ENCODE peak calls at places on chromosomes 13 and 19, in four cellular contexts. F is left ventricle myocardium inferior, N is psoas muscle, T is IMR-90. Y is an unnamed sample. For H3K4me1, the result is how much of the 10 kb centered on the place peaks cover.

GRCh38 chr19:39038098-39038497 is 5.7 kb upstream of the FBXO27 start:
- DNase-seq in F (no peak), N (no peak), T (peak), Y (no peak)

GRCh38 chr19:40831502-40832430 is 18.5 kb downstream of the CYP2A6 start:
- DNase-seq in F (no peak), N (no peak), T (peak), Y (no peak)

GRCh38 chr13:48492123-48493075 is 40.5 kb downstream of the RCBTB2 start:
- DNase-seq in F (peak), N (peak), T (peak), Y (peak)

GRCh38 chr19:45773384-45773783 is 4.3 kb upstream of the SIX5 start:
- DNase-seq in F (no peak), N (no peak), T (no peak), Y (no peak)

GRCh38 chr19:31054430-31054829 is 294.8 kb downstream of the TSHZ3 start:
- DNase-seq in F (peak), N (no peak), T (peak), Y (no peak)

GRCh38 chr13:103315701-103316100 is 249.5 kb upstream of the SLC10A2 start:
- DNase-seq in F (no peak), N (no peak), T (no peak), Y (no peak)

GRCh38 chr19:46107371-46107770 is 17.1 kb downstream of the IGFL3 start:
- DNase-seq in F (no peak), N (no peak), T (peak), Y (no peak)

GRCh38 chr19:47716270-47716937 is 3.2 kb downstream of the EHD2 start:
- DNase-seq in F (no peak), N (no peak), T (no peak), Y (no peak)

GRCh38 chr19:30677702-30678101 is 305.5 kb downstream of the ZNF536 start:
- DNase-seq in F (no peak), N (no peak), T (no peak), Y (no peak)

DNA sequence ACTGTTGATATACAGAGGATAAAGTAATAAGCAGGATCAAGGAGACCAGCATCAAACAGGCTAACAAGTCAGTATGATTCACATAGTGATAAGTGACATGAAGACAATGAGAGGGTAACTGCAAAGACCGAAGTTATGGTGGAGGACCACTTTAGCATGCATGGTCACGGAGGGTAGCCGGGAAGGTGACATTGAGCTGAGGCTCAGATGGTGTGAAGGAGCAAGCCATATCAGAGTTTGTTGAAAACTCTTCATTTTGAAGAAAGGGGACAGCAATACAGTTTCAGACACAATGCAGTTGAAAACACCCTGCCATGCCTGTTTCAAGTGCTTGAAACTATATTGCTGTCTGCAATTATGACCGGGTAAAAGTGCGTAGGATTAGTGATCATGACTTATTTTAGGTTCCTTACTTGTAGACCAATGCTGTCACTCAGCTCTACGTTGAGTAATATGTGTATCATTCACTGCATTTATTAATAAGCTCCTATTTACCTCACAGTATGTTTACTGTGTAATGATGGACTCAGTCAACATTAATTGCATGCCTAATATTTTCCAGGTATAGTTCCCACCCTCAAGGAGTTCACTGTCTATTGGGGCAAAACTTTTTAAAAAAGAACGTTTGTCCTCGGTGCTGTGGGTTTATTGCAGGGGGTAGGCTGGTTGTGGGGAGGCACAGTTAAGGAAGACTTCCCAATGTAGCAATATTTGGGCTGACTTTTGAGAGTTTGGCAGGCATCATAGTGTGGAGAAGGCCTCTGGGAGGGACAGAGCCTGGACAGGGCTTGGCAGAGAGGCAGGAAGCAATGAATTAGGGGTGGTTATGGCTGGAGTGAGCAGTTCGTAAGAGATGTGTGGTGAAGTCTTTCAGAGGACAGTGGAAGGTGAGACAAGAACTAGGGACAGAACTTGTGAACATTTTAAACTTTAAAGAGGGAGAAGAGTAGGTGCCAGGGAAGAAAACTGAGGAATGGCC is 3.2 kb downstream of the UBAC2 start:
- DNase-seq in F (no peak), N (no peak), T (no peak), Y (no peak)
- H3K4me1 ChIP-seq in F (half or more), N (under half), T (under half), Y (under half)

GRCh38 chr19:4389064-4389375 is 11.3 kb downstream of the SH3GL1 start:
- DNase-seq in F (no peak), N (no peak), T (no peak), Y (no peak)
- H3K27ac ChIP-seq in F (peak), N (peak), T (no peak), Y (peak)

DNA sequence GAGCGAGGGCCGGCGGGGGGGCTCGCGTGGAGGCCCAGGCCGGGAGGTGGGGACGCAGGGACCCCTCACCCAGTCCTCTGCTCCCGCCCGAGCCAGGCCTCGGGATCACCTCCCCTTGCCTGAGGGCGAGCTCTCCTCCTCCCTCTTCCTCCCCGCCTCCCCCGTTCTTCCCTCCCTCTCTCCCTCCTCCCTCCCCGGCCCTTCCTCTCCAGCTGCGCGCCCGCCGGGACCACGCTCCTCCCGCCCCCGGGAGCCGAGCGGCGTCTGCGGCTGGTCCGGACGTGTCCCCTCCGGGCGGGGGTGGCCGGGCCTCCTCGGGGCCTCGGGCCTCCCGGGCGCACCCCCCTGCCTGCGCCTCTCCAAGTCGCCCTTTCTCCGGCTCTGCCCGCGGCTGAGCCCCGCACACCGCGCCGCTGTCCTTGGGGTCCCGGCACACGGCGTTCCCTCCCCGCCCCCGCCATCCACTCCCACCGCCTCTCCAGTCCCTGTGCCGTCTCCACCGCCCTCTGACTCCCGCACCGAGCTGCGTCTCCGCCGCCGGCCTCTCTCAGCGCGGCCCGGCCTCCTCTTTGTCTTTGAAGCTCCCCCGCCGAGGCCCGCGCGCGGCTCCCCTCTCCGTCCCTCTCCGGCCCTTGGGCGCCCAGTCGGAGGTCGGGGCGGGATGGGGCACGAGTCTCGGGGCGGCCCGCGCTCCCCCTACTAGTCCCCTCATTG is 5.7 kb downstream of the SOX1 start:
- DNase-seq in F (no peak), N (no peak), T (no peak), Y (no peak)
- H3K4me3 ChIP-seq in F (peak), N (peak), T (no peak), Y (peak)

GRCh38 chr19:15251749-15252397 is 19.6 kb upstream of the EPHX3 start:
- DNase-seq in F (peak), N (peak), T (peak), Y (peak)

GRCh38 chr19:15254547-15254946 is 22.3 kb upstream of the EPHX3 start:
- DNase-seq in F (no peak), N (no peak), T (no peak), Y (no peak)

GRCh38 chr19:15253513-15253912 is 21.3 kb upstream of the EPHX3 start:
- DNase-seq in F (no peak), N (no peak), T (no peak), Y (no peak)

GRCh38 chr19:15252398-15253018 is 20.3 kb upstream of the EPHX3 start:
- DNase-seq in F (no peak), N (peak), T (peak), Y (no peak)

GRCh38 chr19:15253076-15253475 is 20.8 kb upstream of the EPHX3 start:
- DNase-seq in F (no peak), N (no peak), T (no peak), Y (no peak)
- H3K4me1 ChIP-seq in F (half or more), N (half or more), T (under half), Y (under half)

GRCh38 chr13:49543656-49544055 is 41.7 kb downstream of the RCBTB1 start:
- DNase-seq in F (no peak), N (no peak), T (no peak), Y (no peak)

GRCh38 chr13:49538404-49538803 is 42.7 kb downstream of the PHF11 start:
- DNase-seq in F (no peak), N (no peak), T (no peak), Y (no peak)

GRCh38 chr13:49539746-49540145 is 44.0 kb downstream of the PHF11 start:
- DNase-seq in F (no peak), N (no peak), T (no peak), Y (no peak)

GRCh38 chr13:49539313-49539712 is 43.6 kb downstream of the PHF11 start:
- DNase-seq in F (no peak), N (no peak), T (peak), Y (no peak)

DNA sequence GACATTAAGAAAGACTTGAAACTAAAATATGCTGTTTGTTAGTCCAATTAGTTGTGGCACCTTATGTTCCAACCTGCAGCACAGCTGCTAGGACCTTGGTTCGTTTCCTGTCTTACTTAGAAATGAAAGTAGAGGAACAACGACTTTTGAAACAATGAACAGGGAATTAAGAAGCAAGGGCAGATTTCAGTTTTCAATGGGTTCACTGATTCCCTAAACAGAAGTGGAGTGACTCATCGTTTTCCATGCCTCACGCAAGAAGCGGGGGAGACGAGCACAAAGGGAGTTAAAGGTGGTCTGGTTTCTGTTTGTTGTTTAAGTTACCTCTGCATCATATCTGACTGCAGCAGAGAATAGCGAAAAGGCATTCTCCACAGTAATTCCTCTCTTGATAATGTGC is 44.8 kb downstream of the PHF11 start:
- DNase-seq in F (no peak), N (no peak), T (peak), Y (no peak)
- H3K27ac ChIP-seq in F (peak), N (no peak), T (no peak), Y (no peak)

DNA sequence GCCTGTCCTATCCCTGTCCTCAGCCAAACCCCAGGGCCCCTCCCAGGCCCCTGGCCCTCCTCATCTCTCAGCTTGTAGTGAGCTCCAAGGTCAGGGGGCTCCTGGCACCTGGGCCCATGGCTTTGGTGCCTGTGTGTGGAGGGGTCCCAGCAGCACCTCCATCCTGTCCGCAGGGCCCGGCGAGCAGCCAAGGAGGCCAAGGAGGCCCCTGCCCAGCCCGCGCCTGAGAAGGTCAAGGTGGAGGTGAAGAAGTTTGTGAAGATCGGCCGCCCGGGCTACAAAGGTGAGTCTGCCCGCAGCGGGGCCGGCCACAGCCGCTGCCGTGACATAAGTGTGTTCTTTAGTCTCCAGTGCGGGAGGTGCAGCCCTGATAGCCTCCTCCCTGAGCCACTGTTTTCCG is 3.9 kb upstream of the AMH start:
- DNase-seq in F (no peak), N (no peak), T (no peak), Y (no peak)
- H3K4me3 ChIP-seq in F (no peak), N (no peak), T (no peak), Y (no peak)

GRCh38 chr13:114106991-114107685 is 25.3 kb downstream of the RASA3 start:
- DNase-seq in F (no peak), N (peak), T (no peak), Y (peak)

GRCh38 chr13:114105351-114106225 is 26.8 kb downstream of the RASA3 start:
- DNase-seq in F (no peak), N (peak), T (no peak), Y (peak)

GRCh38 chr13:114102521-114103288 is 29.7 kb downstream of the RASA3 start:
- DNase-seq in F (no peak), N (peak), T (no peak), Y (peak)

GRCh38 chr13:114106526-114106925 is 25.9 kb downstream of the RASA3 start:
- DNase-seq in F (no peak), N (no peak), T (no peak), Y (no peak)

DNA sequence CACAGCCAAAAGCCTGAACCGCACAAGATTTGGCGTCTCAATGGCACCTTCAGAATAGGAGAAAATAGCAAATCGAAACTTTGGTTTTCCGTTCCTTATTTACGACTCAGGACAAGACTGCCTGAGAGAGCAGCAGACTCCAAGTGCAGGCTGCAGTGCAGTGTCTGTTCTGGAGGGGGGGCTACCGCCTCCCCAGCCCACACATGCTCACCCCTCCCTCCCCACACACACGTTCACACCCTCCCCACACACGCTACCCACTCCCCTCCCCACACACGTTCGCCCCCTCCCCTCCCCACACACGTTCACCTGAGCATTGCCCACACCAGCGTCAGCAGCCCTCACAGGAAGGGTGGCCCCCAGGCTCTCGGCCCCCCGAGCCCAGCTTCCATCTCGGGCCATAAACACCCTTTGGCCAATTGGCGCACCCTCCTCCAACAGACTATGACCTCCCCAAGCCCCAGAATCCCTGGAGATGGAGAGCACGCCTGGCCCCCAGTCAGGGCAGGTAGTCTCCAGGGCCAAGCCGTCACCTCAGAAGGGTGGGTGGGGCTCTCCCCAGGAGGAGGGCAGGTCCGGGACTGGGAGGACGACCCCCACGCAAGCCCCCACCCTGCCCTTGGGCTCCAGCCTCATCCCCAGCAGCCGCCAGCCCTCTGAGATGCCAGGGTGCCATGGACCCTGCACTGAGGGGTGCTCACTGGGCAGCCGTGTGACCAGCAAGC is 27.6 kb downstream of the RASA3 start:
- DNase-seq in F (no peak), N (peak), T (no peak), Y (peak)
- H3K4me1 ChIP-seq in F (under half), N (half or more), T (half or more), Y (under half)